ENCODE peak calls at places on chromosome 10, in seven cellular contexts. D is naive thymus-derived CD4-positive, alpha-beta T cell; M is GM19239; U is uterus; I is activated CD8-positive, alpha-beta memory T cell treated with anti-CD3 and anti-CD28 coated beads for 4 hours; C is GDM1; P is C1 segment of cervical spinal cord. F is an unnamed sample.
A peak's percentile ranks its signal among the peaks of the same experiment; 100 is the strongest.

GRCh38 chr10:72062341-72062740 is 26.0 kb downstream of the SPOCK2 start:
- DNase-seq in C (no peak), P (no peak), I (no peak), D (no peak), U (no peak), M (no peak), F (no peak)

GRCh38 chr10:26534384-26534783 is 96.2 kb downstream of the APBB1IP start:
- DNase-seq in I (no peak), U (no peak), D (peak; percentile 18), P (no peak), M (no peak), C (no peak), F (no peak)

GRCh38 chr10:117186832-117187615 is 10.3 kb upstream of the KCNK18 start:
- DNase-seq in I (no peak), P (no peak), U (no peak), D (peak; percentile 27), C (no peak), M (no peak), F (no peak)

GRCh38 chr10:73789659-73790055 is 4.3 kb downstream of the ZSWIM8 start:
- DNase-seq in M (no peak), U (no peak), C (no peak), I (no peak), P (no peak), D (no peak), F (no peak)

GRCh38 chr10:50224330-50224952 is 26.9 kb downstream of the ASAH2 start:
- DNase-seq in C (peak; percentile 23), P (no peak), M (peak; percentile 17), D (peak; percentile 13), I (no peak), U (no peak), F (no peak)

GRCh38 chr10:35462491-35462934 is 126.2 kb downstream of the CCNY start:
- DNase-seq in C (no peak), I (no peak), M (peak; percentile 18), U (no peak), D (peak; percentile 25), P (peak; percentile 42), F (peak; percentile 49)

GRCh38 chr10:69742928-69743602 is 58.6 kb upstream of the COL13A1 start:
- DNase-seq in C (peak; percentile 4), P (no peak), U (no peak), I (no peak), M (no peak), D (no peak), F (no peak)

GRCh38 chr10:485776-486572 is 203.5 kb downstream of the DIP2C start:
- DNase-seq in P (no peak), C (no peak), U (peak; percentile 50), I (no peak), M (no peak), D (no peak), F (no peak)

GRCh38 chr10:24665001-24665400 is 58.7 kb downstream of the ARHGAP21 start:
- DNase-seq in P (no peak), I (no peak), D (no peak), M (no peak), U (no peak), C (no peak), F (no peak)

GRCh38 chr10:27685686-27686085 is 59.9 kb downstream of the MKX start:
- DNase-seq in I (no peak), C (no peak), M (no peak), D (no peak), U (no peak), P (no peak), F (no peak)

GRCh38 chr10:29712108-29712507 is 77.3 kb upstream of the SVIL start:
- DNase-seq in I (no peak), U (no peak), D (no peak), P (no peak), C (no peak), M (no peak), F (no peak)

GRCh38 chr10:96468845-96469244 is 44.9 kb downstream of the TLL2 start:
- DNase-seq in C (no peak), I (no peak), D (no peak), M (no peak), U (no peak), P (no peak), F (no peak)

GRCh38 chr10:109306698-109307097 is 616.6 kb downstream of the XPNPEP1 start:
- DNase-seq in D (no peak), M (no peak), U (no peak), C (no peak), I (no peak), P (no peak), F (no peak)

GRCh38 chr10:128540806-128541739 is 414.9 kb upstream of the MKI67 start:
- DNase-seq in D (no peak), U (no peak), P (peak; percentile 27), M (no peak), C (no peak), I (no peak), F (peak; percentile 15)

GRCh38 chr10:91907033-91907594 is 2.2 kb downstream of the FGFBP3 start:
- DNase-seq in U (no peak), D (no peak), C (no peak), P (no peak), I (no peak), M (no peak), F (no peak)

GRCh38 chr10:30185916-30186315 is 126.5 kb upstream of the JCAD start:
- DNase-seq in U (no peak), P (no peak), I (no peak), C (no peak), M (no peak), D (no peak), F (no peak)

GRCh38 chr10:101292194-101293006 is 61.6 kb upstream of the BTRC start:
- DNase-seq in M (no peak), I (no peak), U (no peak), D (no peak), C (no peak), P (peak; percentile 50), F (peak; percentile 83)

GRCh38 chr10:20709708-20710107 is 187.4 kb downstream of the NEBL start:
- DNase-seq in D (no peak), P (no peak), I (no peak), C (no peak), M (no peak), U (no peak), F (no peak)

GRCh38 chr10:34941471-34942357 is 126.6 kb upstream of the PARD3 start:
- DNase-seq in P (no peak), U (no peak), D (no peak), I (no peak), C (no peak), M (no peak), F (no peak)

GRCh38 chr10:72243822-72244437 is 27.9 kb upstream of the ASCC1 start:
- DNase-seq in P (no peak), I (no peak), D (no peak), M (no peak), C (no peak), U (peak; percentile 83), F (no peak)

GRCh38 chr10:109664554-109664953 is 258.8 kb downstream of the XPNPEP1 start:
- DNase-seq in P (no peak), I (no peak), M (no peak), D (no peak), C (no peak), U (no peak), F (no peak)

GRCh38 chr10:114176511-114176910 is 2.5 kb upstream of the CCDC186 start:
- DNase-seq in M (no peak), D (no peak), I (no peak), U (no peak), C (no peak), P (no peak), F (no peak)

GRCh38 chr10:93804200-93804599 is 46.5 kb downstream of the LGI1 start:
- DNase-seq in I (no peak), C (no peak), U (no peak), D (no peak), P (no peak), M (no peak), F (no peak)

GRCh38 chr10:118971876-118972275 is 57.6 kb upstream of the NANOS1 start:
- DNase-seq in I (no peak), U (no peak), D (no peak), C (no peak), P (no peak), M (no peak), F (no peak)

GRCh38 chr10:78860260-78860914 is 208.4 kb upstream of the ZMIZ1 start:
- DNase-seq in M (no peak), P (no peak), U (no peak), I (no peak), D (no peak), C (no peak), F (no peak)

GRCh38 chr10:44966129-44966815 is 6.7 kb downstream of the RASSF4 start:
- DNase-seq in I (no peak), P (no peak), U (no peak), M (no peak), C (no peak), D (no peak), F (no peak)